ENCODE peak calls at places on chromosome 14, in four cellular contexts. L, T, S and G are unnamed samples.

GRCh38 chr14:45426685-45427282 is 173.8 kb upstream of the MIS18BP1 start:
- DNase-seq in L (no peak), T (peak; percentile 24), S (peak; percentile 65), G (peak; percentile 65)

GRCh38 chr14:62123959-62124358 is 361.7 kb downstream of the SNAPC1 start:
- DNase-seq in L (no peak), T (no peak), S (no peak), G (no peak)

GRCh38 chr14:91402278-91403068 is 15.1 kb downstream of the CCDC88C start:
- DNase-seq in L (no peak), T (no peak), S (no peak), G (peak; percentile 39)

GRCh38 chr14:85333313-85333712 is 196.6 kb upstream of the FLRT2 start:
- DNase-seq in L (no peak), T (peak; percentile 73), S (peak; percentile 56), G (peak; percentile 56)

GRCh38 chr14:52547027-52547426 is 5.3 kb downstream of the TXNDC16 start:
- DNase-seq in L (no peak), T (no peak), S (no peak), G (no peak)

GRCh38 chr14:38522724-38523123 is 266.8 kb upstream of the CLEC14A start:
- DNase-seq in L (no peak), T (no peak), S (peak; percentile 18), G (no peak)

GRCh38 chr14:71526388-71526787 is 405.8 kb upstream of the RGS6 start:
- DNase-seq in L (no peak), T (no peak), S (no peak), G (no peak)

GRCh38 chr14:44979740-44980346 is 17.9 kb downstream of the TOGARAM1 start:
- DNase-seq in L (no peak), T (peak; percentile 11), S (no peak), G (peak; percentile 53)

GRCh38 chr14:80607430-80608200 is 333.9 kb downstream of the CEP128 start:
- DNase-seq in L (no peak), T (peak; percentile 22), S (peak; percentile 28), G (peak; percentile 81)

GRCh38 chr14:75286313-75286712 is 7.7 kb downstream of the FOS start:
- DNase-seq in L (no peak), T (no peak), S (no peak), G (no peak)

GRCh38 chr14:39376671-39377403 is 55.4 kb downstream of the FBXO33 start:
- DNase-seq in L (no peak), T (peak; percentile 57), S (peak; percentile 56), G (peak; percentile 57)

GRCh38 chr14:83483063-83483462 is 1949.4 kb upstream of the SEL1L start:
- DNase-seq in L (peak; percentile 11), T (peak; percentile 20), S (peak; percentile 3), G (peak; percentile 79)

GRCh38 chr14:88989911-88990310 is 165.5 kb downstream of the TTC8 start:
- DNase-seq in L (no peak), T (no peak), S (no peak), G (no peak)

GRCh38 chr14:69038449-69039286 is 59.6 kb upstream of the ACTN1 start:
- DNase-seq in L (no peak), T (peak; percentile 91), S (peak; percentile 83), G (peak; percentile 93)

GRCh38 chr14:70645892-70646291 is 4.2 kb downstream of the TTC9 start:
- DNase-seq in L (no peak), T (no peak), S (no peak), G (no peak)

GRCh38 chr14:24775919-24776318 is 141.9 kb upstream of the GZMB start:
- DNase-seq in L (no peak), T (no peak), S (no peak), G (no peak)

GRCh38 chr14:44897844-44898151 is 63.9 kb downstream of the KLHL28 start:
- DNase-seq in L (no peak), T (no peak), S (peak; percentile 61), G (peak; percentile 56)

GRCh38 chr14:74879427-74880180 is 2.1 kb upstream of the DLST start:
- DNase-seq in L (no peak), T (no peak), S (no peak), G (no peak)

GRCh38 chr14:69525896-69526295 is 41.4 kb downstream of the PLEKHD1 start:
- DNase-seq in L (no peak), T (no peak), S (no peak), G (no peak)

GRCh38 chr14:24184104-24184970 is 4.3 kb downstream of the IPO4 start:
- DNase-seq in L (no peak), T (no peak), S (no peak), G (no peak)

GRCh38 chr14:98136420-98136819 is 1135.6 kb downstream of the BCL11B start:
- DNase-seq in L (no peak), T (no peak), S (no peak), G (no peak)

GRCh38 chr14:35254736-35255135 is 37.4 kb upstream of the PSMA6 start:
- DNase-seq in L (no peak), T (no peak), S (no peak), G (no peak)

GRCh38 chr14:67440513-67440912 is 28.5 kb upstream of the PLEK2 start:
- DNase-seq in L (no peak), T (no peak), S (no peak), G (no peak)

GRCh38 chr14:87901196-87901595 is 91.8 kb downstream of the GALC start:
- DNase-seq in L (no peak), T (peak; percentile 76), S (peak; percentile 10), G (no peak)

GRCh38 chr14:73759183-73759713 is 45.1 kb upstream of the PNMA1 start:
- DNase-seq in L (no peak), T (peak; percentile 61), S (peak; percentile 67), G (peak; percentile 69)

GRCh38 chr14:103514596-103515421 is 7.8 kb downstream of the CKB start:
- DNase-seq in L (no peak), T (no peak), S (no peak), G (no peak)

GRCh38 chr14:102231476-102232347 is 73.3 kb downstream of the MOK start:
- DNase-seq in L (no peak), T (no peak), S (no peak), G (no peak)

GRCh38 chr14:53047302-53047701 is 96.5 kb upstream of the FERMT2 start:
- DNase-seq in L (no peak), T (no peak), S (no peak), G (no peak)

GRCh38 chr14:70257526-70257925 is 68.8 kb upstream of the SLC8A3 start:
- DNase-seq in L (no peak), T (no peak), S (no peak), G (no peak)

GRCh38 chr14:32167907-32168306 is 33.9 kb upstream of the RNU6-7 start:
- DNase-seq in L (no peak), T (peak; percentile 45), S (no peak), G (no peak)

GRCh38 chr14:44846232-44846824 is 115.4 kb downstream of the KLHL28 start:
- DNase-seq in L (peak; percentile 24), T (peak; percentile 21), S (peak; percentile 67), G (peak; percentile 69)

GRCh38 chr14:77032854-77033621 is 4.5 kb upstream of the IRF2BPL start:
- DNase-seq in L (peak; percentile 95), T (peak; percentile 99), S (peak; percentile 99), G (peak; percentile 95)
- TF ChIP-seq CTCF in L (peak; percentile 22), T (peak; percentile 6), S (no peak), G (peak; percentile 22)

DNA sequence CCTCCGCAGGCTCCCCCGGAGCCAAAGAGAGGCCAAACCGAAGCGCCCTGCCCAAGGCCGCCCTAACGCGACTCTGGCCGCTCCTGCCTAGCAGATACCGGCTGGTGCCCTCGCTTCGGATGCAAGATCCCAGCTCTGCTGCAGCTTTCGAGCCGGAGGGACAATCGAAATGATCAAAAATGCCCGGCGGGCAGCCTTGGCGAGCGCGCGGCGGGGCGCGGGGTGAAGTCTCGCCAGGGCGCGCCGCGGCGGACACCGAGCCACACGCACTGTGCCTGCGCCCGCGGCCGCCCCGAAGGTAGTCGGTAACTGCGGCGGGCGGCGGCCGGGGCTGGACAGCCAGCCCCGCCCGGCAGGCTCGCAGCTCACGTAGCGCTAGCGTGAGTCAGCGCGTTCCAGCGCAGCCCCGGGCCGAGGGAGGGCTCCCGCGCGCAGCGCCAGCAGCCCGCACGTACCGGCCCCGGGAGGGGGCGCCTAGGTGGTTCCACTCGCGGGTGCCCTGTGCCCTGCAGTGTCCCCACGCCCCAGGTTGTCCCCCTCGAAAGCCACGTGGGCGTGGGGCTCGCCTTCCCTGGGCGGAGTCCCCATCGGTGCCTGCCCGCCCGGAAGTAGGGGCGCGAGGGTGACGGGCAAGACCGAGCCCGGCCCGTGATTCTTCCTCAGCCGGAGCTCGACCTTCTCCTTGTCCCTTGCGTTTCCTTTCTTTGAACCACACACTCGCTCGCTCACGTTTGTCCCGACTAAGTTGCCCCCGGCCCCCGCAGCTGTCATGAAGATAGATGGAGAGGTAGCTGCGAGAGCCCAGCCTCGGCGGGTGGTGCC is 109.3 kb upstream of the EGLN3 start:
- DNase-seq in L (no peak), T (peak; percentile 79), S (peak; percentile 65), G (peak; percentile 65)
- TF ChIP-seq CTCF in L (peak; percentile 30), T (peak; percentile 19), S (no peak), G (peak; percentile 23)

GRCh38 chr14:94827711-94828505 is 58.0 kb upstream of the GSC start:
- DNase-seq in L (no peak), T (no peak), S (no peak), G (no peak)

GRCh38 chr14:94821705-94822104 is 51.8 kb upstream of the GSC start:
- DNase-seq in L (no peak), T (no peak), S (no peak), G (no peak)

GRCh38 chr14:94819531-94819930 is 49.6 kb upstream of the GSC start:
- DNase-seq in L (no peak), T (no peak), S (no peak), G (no peak)

GRCh38 chr14:94826774-94827173 is 56.9 kb upstream of the GSC start:
- DNase-seq in L (no peak), T (no peak), S (no peak), G (no peak)

DNA sequence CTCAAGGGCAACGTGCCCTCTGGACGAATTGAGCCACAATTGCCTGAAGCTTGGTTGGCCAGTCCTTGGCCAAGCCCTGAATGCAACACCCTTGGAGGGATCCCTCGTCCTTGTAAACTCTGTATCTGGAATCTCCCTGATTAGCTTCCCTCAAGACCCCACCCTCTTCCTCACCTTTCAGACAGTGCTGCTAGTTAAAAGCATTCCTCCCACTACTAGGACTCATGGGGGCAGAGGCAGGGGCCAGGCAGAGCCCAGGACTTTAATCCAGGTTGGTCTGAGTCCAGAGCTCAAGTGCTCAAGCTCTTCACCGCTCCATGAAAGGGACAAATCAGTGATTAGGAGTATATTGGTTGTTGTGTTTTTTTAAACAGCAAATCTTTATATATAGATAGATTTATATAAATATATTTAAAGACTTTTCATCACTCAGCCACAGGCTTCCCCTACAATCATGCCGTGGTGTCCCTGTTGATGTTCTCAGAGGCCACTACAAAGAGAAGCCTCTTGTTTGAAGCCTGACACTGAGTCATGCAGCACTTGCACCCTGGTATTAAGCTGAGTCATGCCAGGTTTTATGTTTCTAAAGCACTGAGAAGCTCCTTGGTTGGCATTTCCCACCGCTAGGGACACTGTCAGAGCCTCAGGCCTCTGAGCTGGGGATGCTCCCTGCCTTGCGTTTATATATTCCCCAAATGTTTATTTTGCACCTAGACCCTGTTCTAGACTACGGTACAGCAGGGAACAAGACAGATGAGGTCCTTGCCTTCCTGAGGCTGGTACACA is 53.8 kb upstream of the GSC start:
- DNase-seq in L (no peak), T (peak; percentile 6), S (peak; percentile 13), G (peak; percentile 6)
- TF ChIP-seq CTCF in L (no peak), T (no peak), S (no peak), G (no peak)

GRCh38 chr14:59130472-59130871 is 58.0 kb upstream of the DAAM1 start:
- DNase-seq in L (no peak), T (no peak), S (no peak), G (no peak)

GRCh38 chr14:59133709-59134108 is 54.8 kb upstream of the DAAM1 start:
- DNase-seq in L (no peak), T (no peak), S (no peak), G (no peak)

GRCh38 chr14:59131926-59132763 is 56.3 kb upstream of the DAAM1 start:
- DNase-seq in L (no peak), T (no peak), S (no peak), G (no peak)

GRCh38 chr14:59134307-59134706 is 54.2 kb upstream of the DAAM1 start:
- DNase-seq in L (no peak), T (no peak), S (no peak), G (no peak)

GRCh38 chr14:59133202-59133601 is 55.3 kb upstream of the DAAM1 start:
- DNase-seq in L (no peak), T (peak; percentile 15), S (peak; percentile 16), G (peak; percentile 50)
- TF ChIP-seq CTCF in L (peak; percentile 32), T (peak; percentile 28), S (no peak), G (peak; percentile 54)